ENCODE peak calls at places on chromosomes 2 and 18, in ten cellular contexts. M is cardiac muscle cell, R is osteocyte, W is Calu3, K is prostate gland, B is fibroblast of mammary gland, H is endothelial cell, V is psoas muscle, D is A549, I is IMR-90. C is an unnamed sample.
A peak's percentile ranks its signal among the peaks of the same experiment; 100 is the strongest.

GRCh38 chr2:221304916-221305315 is 267.2 kb downstream of the EPHA4 start:
- DNase-seq in M (no peak), R (no peak), W (no peak), K (peak; percentile 33), B (no peak), H (no peak), V (no peak), D (no peak), I (no peak), C (peak; percentile 86)

GRCh38 chr2:23824777-23825212 is 102.1 kb downstream of the ATAD2B start:
- DNase-seq in M (peak; percentile 57), R (no peak), W (peak; percentile 54), K (peak; percentile 25), B (peak; percentile 70), H (peak; percentile 43), V (no peak), D (peak; percentile 60), I (peak; percentile 62), C (no peak)

GRCh38 chr18:23805898-23806297 is 116.6 kb downstream of the LAMA3 start:
- DNase-seq in M (no peak), R (no peak), W (no peak), K (no peak), B (peak; percentile 81), H (no peak), V (no peak), D (no peak), I (peak; percentile 64), C (no peak)

GRCh38 chr2:68253211-68254068 is 1.1 kb upstream of the PPP3R1 start:
- DNase-seq in M (no peak), R (no peak), W (peak; percentile 3), K (no peak), B (peak; percentile 39), H (no peak), V (no peak), D (peak; percentile 51), I (peak; percentile 30), C (peak; percentile 8)

GRCh38 chr2:101089419-101089818 is 61.8 kb downstream of the TBC1D8 start:
- DNase-seq in M (no peak), R (no peak), W (no peak), K (no peak), B (no peak), H (no peak), V (no peak), D (no peak), I (no peak), C (no peak)

GRCh38 chr2:172834881-172835280 is 99.2 kb downstream of the RAPGEF4 start:
- DNase-seq in M (peak; percentile 55), R (no peak), W (no peak), K (no peak), B (no peak), H (no peak), V (no peak), D (no peak), I (no peak), C (no peak)

GRCh38 chr18:23982154-23983071 is 32.1 kb upstream of the TTC39C start:
- DNase-seq in M (no peak), R (peak; percentile 59), W (peak; percentile 53), K (no peak), B (peak; percentile 82), H (no peak), V (peak; percentile 76), D (peak; percentile 33), I (peak; percentile 75), C (no peak)

GRCh38 chr2:113084249-113085000 is 16.7 kb downstream of the IL1F10 start:
- DNase-seq in M (no peak), R (no peak), W (peak; percentile 38), K (no peak), B (peak; percentile 20), H (no peak), V (no peak), D (no peak), I (no peak), C (peak; percentile 51)

GRCh38 chr18:7730682-7731081 is 163.6 kb downstream of the PTPRM start:
- DNase-seq in M (no peak), R (no peak), W (no peak), K (no peak), B (no peak), H (no peak), V (no peak), D (no peak), I (no peak), C (no peak)

GRCh38 chr18:7733642-7734041 is 166.5 kb downstream of the PTPRM start:
- DNase-seq in M (no peak), R (no peak), W (no peak), K (no peak), B (no peak), H (no peak), V (no peak), D (peak; percentile 30), I (peak; percentile 4), C (no peak)

GRCh38 chr18:7735194-7735593 is 168.1 kb downstream of the PTPRM start:
- DNase-seq in M (no peak), R (no peak), W (no peak), K (no peak), B (no peak), H (no peak), V (no peak), D (peak; percentile 35), I (no peak), C (no peak)

GRCh38 chr18:7737483-7737882 is 170.4 kb downstream of the PTPRM start:
- DNase-seq in M (no peak), R (no peak), W (no peak), K (no peak), B (no peak), H (no peak), V (no peak), D (no peak), I (no peak), C (peak; percentile 40)

DNA sequence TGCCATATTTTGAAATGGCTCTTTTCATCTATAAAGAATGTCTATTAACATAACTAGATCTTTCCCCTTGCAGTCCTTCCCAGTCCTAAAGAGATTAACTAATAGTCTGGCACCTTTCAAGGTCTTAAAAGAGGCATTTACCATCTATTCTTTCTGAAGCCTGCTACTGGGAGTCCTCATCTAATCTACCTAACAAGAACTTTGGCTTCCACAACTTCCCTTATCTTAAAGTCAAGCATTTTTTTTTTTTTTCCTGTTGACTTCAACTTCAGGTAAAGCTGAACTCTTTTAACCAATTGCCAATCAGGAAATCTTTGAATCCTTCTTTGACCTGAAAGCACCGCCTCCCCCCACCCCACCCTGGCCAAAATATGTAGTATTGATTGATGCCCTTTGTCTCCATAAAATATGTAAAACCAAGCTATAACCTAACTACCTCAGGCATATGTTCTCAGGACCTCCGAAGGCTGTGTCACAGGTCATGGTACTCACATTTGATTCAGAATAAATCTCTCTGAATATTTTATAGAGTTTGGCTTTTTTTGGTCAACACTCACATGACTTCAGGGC is 168.6 kb downstream of the PTPRM start:
- DNase-seq in M (no peak), R (no peak), W (peak; percentile 19), K (no peak), B (no peak), H (no peak), V (no peak), D (no peak), I (no peak), C (no peak)
- TF ChIP-seq CTCF in M (no peak), R (no peak), W (no peak), K (no peak), B (no peak), H (no peak), V (no peak), D (no peak), I (no peak), C (no peak)

DNA sequence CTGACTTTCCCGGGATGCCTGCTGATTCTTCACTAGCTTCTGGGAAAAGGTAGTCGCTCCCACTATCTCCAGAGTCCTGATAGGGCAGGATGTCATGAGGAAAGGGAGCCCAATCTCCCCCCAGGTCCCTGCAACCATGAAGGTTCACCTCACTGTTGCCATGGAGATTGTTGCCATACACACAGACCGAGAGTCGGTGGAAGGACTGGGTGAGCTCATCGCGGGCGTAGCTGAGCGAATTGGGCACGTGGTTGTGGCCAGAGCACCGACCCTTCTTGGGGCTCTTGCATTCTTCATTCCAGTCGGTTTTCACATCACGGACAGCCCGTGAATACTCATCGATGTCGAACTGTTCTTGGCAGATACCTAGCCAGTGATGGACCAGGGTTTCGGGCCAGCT is 97.4 kb downstream of the MEP1B start:
- DNase-seq in M (no peak), R (no peak), W (no peak), K (no peak), B (peak; percentile 27), H (no peak), V (no peak), D (no peak), I (no peak), C (no peak)
- TF ChIP-seq CTCF in M (no peak), R (no peak), W (no peak), K (no peak), B (no peak), H (no peak), V (no peak), D (no peak), I (no peak), C (no peak)

GRCh38 chr2:196130039-196130825 is 41.1 kb downstream of the STK17B start:
- DNase-seq in M (no peak), R (no peak), W (no peak), K (no peak), B (no peak), H (no peak), V (no peak), D (no peak), I (no peak), C (no peak)

GRCh38 chr2:196136151-196136550 is 35.2 kb downstream of the STK17B start:
- DNase-seq in M (no peak), R (no peak), W (no peak), K (no peak), B (no peak), H (no peak), V (no peak), D (no peak), I (no peak), C (no peak)

GRCh38 chr2:196128749-196129148 is 42.6 kb downstream of the STK17B start:
- DNase-seq in M (no peak), R (no peak), W (no peak), K (no peak), B (no peak), H (no peak), V (no peak), D (no peak), I (no peak), C (no peak)

GRCh38 chr2:196131949-196132925 is 39.1 kb downstream of the STK17B start:
- DNase-seq in M (no peak), R (no peak), W (peak; percentile 44), K (no peak), B (peak; percentile 45), H (no peak), V (no peak), D (no peak), I (peak; percentile 25), C (peak; percentile 14)

DNA sequence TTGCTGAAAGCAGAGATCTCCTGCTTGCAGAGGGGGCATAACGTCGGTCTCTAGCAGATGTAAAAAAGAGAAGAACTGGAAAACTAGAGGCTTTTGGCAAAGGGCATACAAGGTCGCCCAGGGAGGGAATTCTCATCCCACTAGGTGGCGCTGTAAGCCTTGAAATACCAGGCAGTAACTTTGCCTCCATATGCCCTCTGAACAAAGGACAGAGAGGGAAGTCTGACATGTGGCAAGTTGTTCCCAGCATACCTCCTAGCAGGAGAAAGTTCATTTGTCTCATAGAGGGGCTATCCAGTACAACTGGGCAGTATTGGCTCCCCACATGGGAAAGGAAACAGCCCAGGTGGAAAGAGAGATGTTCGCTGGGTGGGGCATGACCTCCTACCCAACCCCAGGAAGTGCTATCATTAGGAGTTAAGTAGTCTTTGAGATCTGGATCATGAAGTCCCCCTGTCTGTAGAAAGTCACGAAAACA is 40.0 kb downstream of the STK17B start:
- DNase-seq in M (no peak), R (no peak), W (peak; percentile 19), K (peak; percentile 26), B (peak; percentile 59), H (no peak), V (peak; percentile 29), D (peak; percentile 66), I (peak; percentile 44), C (peak; percentile 5)
- TF ChIP-seq CTCF in M (no peak), R (peak; percentile 55), W (peak; percentile 34), K (peak; percentile 25), B (peak; percentile 40), H (peak; percentile 32), V (peak; percentile 18), D (peak; percentile 15), I (peak; percentile 44), C (no peak)

GRCh38 chr2:27977623-27978312 is 87.2 kb downstream of the BABAM2 start:
- DNase-seq in M (no peak), R (no peak), W (peak; percentile 20), K (no peak), B (peak; percentile 97), H (no peak), V (peak; percentile 26), D (peak; percentile 91), I (peak; percentile 96), C (no peak)
- TF ChIP-seq CTCF in M (no peak), R (no peak), W (no peak), K (no peak), B (no peak), H (no peak), V (no peak), D (no peak), I (no peak), C (no peak)